ENCODE peak calls at places on chromosome 19, in four cellular contexts. B, Z, Q and X are unnamed samples.

GRCh38 chr19:44111910-44112463 is 1.2 kb upstream of the ZNF225 start:
- DNase-seq in B (peak; percentile 32), Q (peak; percentile 9), Z (peak; percentile 80), X (peak; percentile 88)

GRCh38 chr19:17973759-17974158 is 6.9 kb downstream of the KCNN1 start:
- DNase-seq in B (no peak), Z (no peak), Q (no peak), X (no peak)

GRCh38 chr19:6668696-6669095 is 1.3 kb downstream of the TNFSF14 start:
- DNase-seq in B (no peak), Q (no peak), Z (no peak), X (no peak)

GRCh38 chr19:51060336-51060735 is 4.6 kb downstream of the KLK13 start:
- DNase-seq in Z (no peak), B (no peak), Q (no peak), X (no peak)

GRCh38 chr19:13036366-13036976 is 41.2 kb downstream of the NFIX start:
- DNase-seq in B (peak; percentile 87), Q (peak; percentile 73), Z (no peak), X (no peak)

GRCh38 chr19:31135841-31136240 is 213.4 kb downstream of the TSHZ3 start:
- DNase-seq in B (no peak), Q (no peak), Z (no peak), X (no peak)

GRCh38 chr19:677601-678380 is 1.6 kb downstream of the FSTL3 start:
- DNase-seq in Z (no peak), B (peak; percentile 35), Q (peak; percentile 83), X (no peak)

GRCh38 chr19:34232566-34233481 is 21.5 kb upstream of the GARRE1 start:
- DNase-seq in Z (no peak), Q (peak; percentile 89), B (peak; percentile 96), X (no peak)

GRCh38 chr19:32719611-32720059 is at the start of gene TDRD12:
- DNase-seq in B (no peak), Z (peak; percentile 27), Q (no peak), X (peak; percentile 85)

GRCh38 chr19:20315543-20315942 is 148.5 kb downstream of the ZNF486 start:
- DNase-seq in B (no peak), Z (no peak), Q (no peak), X (no peak)

GRCh38 chr19:46704379-46705076 is 12.4 kb downstream of the PRKD2 start:
- DNase-seq in Q (peak; percentile 44), B (peak; percentile 52), Z (no peak), X (peak; percentile 100)

GRCh38 chr19:41886761-41887710 is 4.1 kb downstream of the ARHGEF1 start:
- DNase-seq in Z (no peak), B (no peak), Q (no peak), X (no peak)

GRCh38 chr19:6586056-6586455 is 4.9 kb downstream of the CD70 start:
- DNase-seq in Q (no peak), Z (no peak), B (no peak), X (no peak)

GRCh38 chr19:13118424-13119193 is 545 bp downstream of the NACC1 start:
- DNase-seq in B (peak; percentile 38), Z (no peak), Q (no peak), X (peak; percentile 92)

GRCh38 chr19:17227798-17228367 is 1.9 kb downstream of the OCEL1 start:
- DNase-seq in Q (no peak), B (no peak), Z (no peak), X (no peak)

GRCh38 chr19:55585658-55586339 is 5.2 kb upstream of the ZNF579 start:
- DNase-seq in Z (no peak), B (no peak), Q (peak; percentile 97), X (no peak)

GRCh38 chr19:45994456-45994988 is 745 bp upstream of the CCDC61 start:
- DNase-seq in Q (no peak), B (no peak), Z (no peak), X (no peak)

GRCh38 chr19:13817018-13817614 is 21.9 kb downstream of the ZSWIM4 start:
- DNase-seq in Z (peak; percentile 99), B (no peak), Q (no peak), X (peak; percentile 98)

GRCh38 chr19:10812902-10813404 is 23.1 kb downstream of the TMED1 start:
- DNase-seq in Z (no peak), B (peak; percentile 88), Q (peak; percentile 89), X (no peak)

GRCh38 chr19:43664008-43664407 is 6.0 kb downstream of the PLAUR start:
- DNase-seq in Q (no peak), Z (no peak), B (no peak), X (no peak)

GRCh38 chr19:39398297-39398864 is 7.2 kb downstream of the MED29 start:
- DNase-seq in Z (no peak), B (no peak), Q (peak; percentile 80), X (no peak)

GRCh38 chr19:44891016-44891882 is at the start of gene TOMM40:
- DNase-seq in Z (peak; percentile 99), B (peak; percentile 98), Q (no peak), X (peak; percentile 98)

GRCh38 chr19:46849610-46850009 is 1.0 kb downstream of the AP2S1 start:
- DNase-seq in B (no peak), Z (no peak), Q (no peak), X (no peak)